ENCODE peak calls at places on chromosomes 5 and 9, in seven cellular contexts. One of them, this sample, is unnamed.
A peak's percentile ranks its signal among the peaks of the same experiment; 100 is the strongest.

GRCh38 chr9:34647084-34647403 is 569 bp downstream of the GALT start:
- DNase-seq in pancreas: no peak
- DNase-seq in transverse colon: no peak
- DNase-seq in mammary epithelial cell: no peak
- DNase-seq in RCC 7860: no peak
- DNase-seq in HFF-Myc: no peak
- DNase-seq in OCI-LY7: no peak
- DNase-seq in this sample: no peak

GRCh38 chr5:166883016-166883415 is 1408.4 kb upstream of the WWC1 start:
- DNase-seq in pancreas: no peak
- DNase-seq in RCC 7860: peak; percentile 77
- DNase-seq in HFF-Myc: no peak
- DNase-seq in mammary epithelial cell: peak; percentile 51
- DNase-seq in OCI-LY7: no peak
- DNase-seq in transverse colon: no peak
- DNase-seq in this sample: no peak

GRCh38 chr9:81529556-81530193 is 159.7 kb downstream of the TLE1 start:
- DNase-seq in mammary epithelial cell: peak; percentile 84
- DNase-seq in OCI-LY7: no peak
- DNase-seq in HFF-Myc: peak; percentile 14
- DNase-seq in RCC 7860: peak; percentile 65
- DNase-seq in pancreas: peak; percentile 34
- DNase-seq in transverse colon: no peak
- DNase-seq in this sample: no peak

GRCh38 chr5:149563461-149563860 is 12.2 kb upstream of the CSNK1A1 start:
- DNase-seq in mammary epithelial cell: peak; percentile 29
- DNase-seq in HFF-Myc: no peak
- DNase-seq in OCI-LY7: no peak
- DNase-seq in transverse colon: no peak
- DNase-seq in RCC 7860: peak; percentile 30
- DNase-seq in pancreas: no peak
- DNase-seq in this sample: no peak

GRCh38 chr9:109967651-109968331 is 187.8 kb downstream of the PALM2AKAP2 start:
- DNase-seq in transverse colon: no peak
- DNase-seq in mammary epithelial cell: no peak
- DNase-seq in RCC 7860: no peak
- DNase-seq in OCI-LY7: no peak
- DNase-seq in pancreas: no peak
- DNase-seq in HFF-Myc: no peak
- DNase-seq in this sample: no peak

GRCh38 chr5:134227259-134227658 is 1.4 kb upstream of the PPP2CA start:
- DNase-seq in HFF-Myc: no peak
- DNase-seq in transverse colon: peak; percentile 56
- DNase-seq in RCC 7860: no peak
- DNase-seq in OCI-LY7: peak; percentile 30
- DNase-seq in pancreas: peak; percentile 33
- DNase-seq in mammary epithelial cell: peak; percentile 36
- DNase-seq in this sample: no peak

GRCh38 chr5:109479260-109479860 is 69.6 kb upstream of the PJA2 start:
- DNase-seq in transverse colon: no peak
- DNase-seq in pancreas: no peak
- DNase-seq in mammary epithelial cell: no peak
- DNase-seq in RCC 7860: peak; percentile 31
- DNase-seq in HFF-Myc: no peak
- DNase-seq in OCI-LY7: peak; percentile 33
- DNase-seq in this sample: peak; percentile 9

GRCh38 chr9:128723352-128723865 is 518 bp downstream of the ZDHHC12 start:
- DNase-seq in HFF-Myc: no peak
- DNase-seq in RCC 7860: no peak
- DNase-seq in transverse colon: no peak
- DNase-seq in pancreas: peak; percentile 52
- DNase-seq in OCI-LY7: no peak
- DNase-seq in mammary epithelial cell: no peak
- DNase-seq in this sample: no peak

GRCh38 chr5:176817864-176818377 is 7.6 kb downstream of the UNC5A start:
- DNase-seq in pancreas: no peak
- DNase-seq in transverse colon: no peak
- DNase-seq in OCI-LY7: no peak
- DNase-seq in RCC 7860: no peak
- DNase-seq in mammary epithelial cell: no peak
- DNase-seq in HFF-Myc: no peak
- DNase-seq in this sample: peak; percentile 15

GRCh38 chr9:116409124-116409523 is 255.5 kb downstream of the PAPPA start:
- DNase-seq in OCI-LY7: no peak
- DNase-seq in transverse colon: no peak
- DNase-seq in pancreas: no peak
- DNase-seq in mammary epithelial cell: no peak
- DNase-seq in HFF-Myc: no peak
- DNase-seq in RCC 7860: no peak
- DNase-seq in this sample: no peak

GRCh38 chr9:99071313-99072039 is 33.4 kb upstream of the TGFBR1 start:
- DNase-seq in mammary epithelial cell: no peak
- DNase-seq in OCI-LY7: no peak
- DNase-seq in RCC 7860: no peak
- DNase-seq in HFF-Myc: no peak
- DNase-seq in transverse colon: no peak
- DNase-seq in pancreas: no peak
- DNase-seq in this sample: no peak

GRCh38 chr5:126348855-126349635 is 74.2 kb upstream of the GRAMD2B start:
- DNase-seq in transverse colon: no peak
- DNase-seq in OCI-LY7: no peak
- DNase-seq in mammary epithelial cell: no peak
- DNase-seq in RCC 7860: no peak
- DNase-seq in pancreas: no peak
- DNase-seq in HFF-Myc: no peak
- DNase-seq in this sample: no peak

GRCh38 chr5:131628990-131629389 is 6.0 kb downstream of the RAPGEF6 start:
- DNase-seq in pancreas: no peak
- DNase-seq in mammary epithelial cell: peak; percentile 64
- DNase-seq in transverse colon: peak; percentile 17
- DNase-seq in HFF-Myc: no peak
- DNase-seq in OCI-LY7: no peak
- DNase-seq in RCC 7860: peak; percentile 30
- DNase-seq in this sample: no peak

GRCh38 chr9:71968541-71969090 is 57.2 kb downstream of the C9orf85 start:
- DNase-seq in OCI-LY7: no peak
- DNase-seq in RCC 7860: no peak
- DNase-seq in mammary epithelial cell: no peak
- DNase-seq in pancreas: no peak
- DNase-seq in HFF-Myc: no peak
- DNase-seq in transverse colon: no peak
- DNase-seq in this sample: no peak

GRCh38 chr9:14347408-14348224 is 33.7 kb upstream of the NFIB start:
- DNase-seq in HFF-Myc: no peak
- DNase-seq in transverse colon: peak; percentile 28
- DNase-seq in mammary epithelial cell: peak; percentile 67
- DNase-seq in OCI-LY7: no peak
- DNase-seq in RCC 7860: no peak
- DNase-seq in pancreas: peak; percentile 39
- DNase-seq in this sample: no peak

GRCh38 chr5:97820138-97820537 is 637.1 kb upstream of the RIOK2 start:
- DNase-seq in OCI-LY7: no peak
- DNase-seq in HFF-Myc: no peak
- DNase-seq in mammary epithelial cell: no peak
- DNase-seq in RCC 7860: no peak
- DNase-seq in transverse colon: no peak
- DNase-seq in pancreas: no peak
- DNase-seq in this sample: no peak

GRCh38 chr5:169521366-169521983 is 62.1 kb upstream of the SPDL1 start:
- DNase-seq in pancreas: peak; percentile 42
- DNase-seq in OCI-LY7: no peak
- DNase-seq in mammary epithelial cell: no peak
- DNase-seq in HFF-Myc: no peak
- DNase-seq in transverse colon: no peak
- DNase-seq in RCC 7860: no peak
- DNase-seq in this sample: peak; percentile 14

GRCh38 chr5:20572560-20572959 is 584.6 kb upstream of the CDH18 start:
- DNase-seq in RCC 7860: peak; percentile 56
- DNase-seq in transverse colon: no peak
- DNase-seq in pancreas: no peak
- DNase-seq in HFF-Myc: no peak
- DNase-seq in OCI-LY7: no peak
- DNase-seq in mammary epithelial cell: peak; percentile 89
- DNase-seq in this sample: peak; percentile 42

GRCh38 chr9:105299190-105299854 is 54.9 kb downstream of the SLC44A1 start:
- DNase-seq in transverse colon: peak; percentile 22
- DNase-seq in RCC 7860: peak; percentile 92
- DNase-seq in pancreas: no peak
- DNase-seq in mammary epithelial cell: peak; percentile 95
- DNase-seq in OCI-LY7: no peak
- DNase-seq in HFF-Myc: peak; percentile 42
- DNase-seq in this sample: no peak

GRCh38 chr5:176776916-176777315 is 33.4 kb upstream of the UNC5A start:
- DNase-seq in HFF-Myc: no peak
- DNase-seq in pancreas: no peak
- DNase-seq in transverse colon: no peak
- DNase-seq in RCC 7860: no peak
- DNase-seq in mammary epithelial cell: no peak
- DNase-seq in OCI-LY7: no peak
- DNase-seq in this sample: no peak

GRCh38 chr5:19534751-19535150 is 453.2 kb downstream of the CDH18 start:
- DNase-seq in mammary epithelial cell: peak; percentile 97
- DNase-seq in OCI-LY7: no peak
- DNase-seq in transverse colon: no peak
- DNase-seq in pancreas: no peak
- DNase-seq in RCC 7860: no peak
- DNase-seq in HFF-Myc: no peak
- DNase-seq in this sample: no peak

GRCh38 chr9:113580041-113580953 is 116.8 kb downstream of the RGS3 start:
- DNase-seq in transverse colon: peak; percentile 81
- DNase-seq in mammary epithelial cell: peak; percentile 76
- DNase-seq in RCC 7860: no peak
- DNase-seq in pancreas: peak; percentile 89
- DNase-seq in OCI-LY7: peak; percentile 58
- DNase-seq in HFF-Myc: no peak
- DNase-seq in this sample: no peak

GRCh38 chr5:151295801-151296477 is 7.6 kb downstream of the SLC36A3 start:
- DNase-seq in HFF-Myc: no peak
- DNase-seq in pancreas: no peak
- DNase-seq in transverse colon: no peak
- DNase-seq in RCC 7860: no peak
- DNase-seq in mammary epithelial cell: no peak
- DNase-seq in OCI-LY7: no peak
- DNase-seq in this sample: peak; percentile 1

GRCh38 chr5:149265559-149265958 is 6.1 kb upstream of the AFAP1L1 start:
- DNase-seq in mammary epithelial cell: peak; percentile 46
- DNase-seq in OCI-LY7: no peak
- DNase-seq in HFF-Myc: no peak
- DNase-seq in pancreas: no peak
- DNase-seq in RCC 7860: no peak
- DNase-seq in transverse colon: no peak
- DNase-seq in this sample: peak; percentile 4

GRCh38 chr9:18666348-18666747 is 192.4 kb downstream of the ADAMTSL1 start:
- DNase-seq in pancreas: no peak
- DNase-seq in OCI-LY7: no peak
- DNase-seq in RCC 7860: peak; percentile 15
- DNase-seq in transverse colon: no peak
- DNase-seq in HFF-Myc: no peak
- DNase-seq in mammary epithelial cell: peak; percentile 2
- DNase-seq in this sample: no peak

GRCh38 chr9:78005231-78006002 is 26.2 kb downstream of the GNAQ start:
- DNase-seq in OCI-LY7: no peak
- DNase-seq in transverse colon: no peak
- DNase-seq in RCC 7860: no peak
- DNase-seq in pancreas: no peak
- DNase-seq in mammary epithelial cell: no peak
- DNase-seq in HFF-Myc: no peak
- DNase-seq in this sample: no peak

GRCh38 chr9:7169717-7170348 is 412.1 kb downstream of the KDM4C start:
- DNase-seq in HFF-Myc: no peak
- DNase-seq in transverse colon: no peak
- DNase-seq in RCC 7860: no peak
- DNase-seq in OCI-LY7: no peak
- DNase-seq in mammary epithelial cell: no peak
- DNase-seq in pancreas: no peak
- DNase-seq in this sample: no peak

GRCh38 chr5:95446009-95446408 is 54.8 kb downstream of the FAM81B start:
- DNase-seq in OCI-LY7: no peak
- DNase-seq in RCC 7860: no peak
- DNase-seq in mammary epithelial cell: peak; percentile 87
- DNase-seq in pancreas: no peak
- DNase-seq in transverse colon: no peak
- DNase-seq in HFF-Myc: no peak
- DNase-seq in this sample: no peak

GRCh38 chr5:119522841-119523240 is 70.5 kb downstream of the HSD17B4 start:
- DNase-seq in pancreas: no peak
- DNase-seq in mammary epithelial cell: no peak
- DNase-seq in HFF-Myc: no peak
- DNase-seq in transverse colon: no peak
- DNase-seq in RCC 7860: no peak
- DNase-seq in OCI-LY7: no peak
- DNase-seq in this sample: no peak

GRCh38 chr5:39579750-39580149 is 155.0 kb upstream of the DAB2 start:
- DNase-seq in transverse colon: no peak
- DNase-seq in RCC 7860: no peak
- DNase-seq in OCI-LY7: no peak
- DNase-seq in pancreas: no peak
- DNase-seq in mammary epithelial cell: no peak
- DNase-seq in HFF-Myc: no peak
- DNase-seq in this sample: no peak

GRCh38 chr5:156147948-156148285 is 179.0 kb upstream of the SGCD start:
- DNase-seq in RCC 7860: peak; percentile 14
- DNase-seq in HFF-Myc: no peak
- DNase-seq in OCI-LY7: no peak
- DNase-seq in transverse colon: no peak
- DNase-seq in mammary epithelial cell: no peak
- DNase-seq in pancreas: no peak
- DNase-seq in this sample: no peak